ENCODE peak calls at places on chromosome 11, in seven cellular contexts. B, J, X, M, L, Y and T are unnamed samples.

GRCh38 chr11:17991799-17992433 is 20.9 kb downstream of the SERGEF start:
- DNase-seq in B (peak; percentile 65), J (peak; percentile 10), X (no peak), M (no peak), L (no peak), Y (no peak), T (no peak)

GRCh38 chr11:1158681-1159525 is 1.1 kb downstream of the MUC5AC start:
- DNase-seq in B (no peak), J (no peak), X (peak; percentile 28), M (no peak), L (no peak), Y (no peak), T (peak; percentile 71)

GRCh38 chr11:8338138-8338537 is 74.5 kb upstream of the LMO1 start:
- DNase-seq in B (peak; percentile 3), J (peak; percentile 13), X (peak; percentile 77), M (peak; percentile 72), L (no peak), Y (peak; percentile 47), T (peak; percentile 85)

GRCh38 chr11:9825315-9825714 is 161.4 kb downstream of the SWAP70 start:
- DNase-seq in B (no peak), J (no peak), X (no peak), M (no peak), L (no peak), Y (no peak), T (no peak)

GRCh38 chr11:73995731-73996130 is 13.1 kb upstream of the UCP2 start:
- DNase-seq in B (no peak), J (no peak), X (peak; percentile 44), M (no peak), L (no peak), Y (no peak), T (no peak)

GRCh38 chr11:81644239-81644840 is 1089.3 kb downstream of the FAM181B start:
- DNase-seq in B (peak; percentile 89), J (peak; percentile 18), X (no peak), M (no peak), L (no peak), Y (no peak), T (no peak)

GRCh38 chr11:31927982-31928381 is 116.9 kb upstream of the PAX6 start:
- DNase-seq in B (no peak), J (no peak), X (no peak), M (no peak), L (no peak), Y (no peak), T (no peak)

GRCh38 chr11:134612416-134613030 is 200.5 kb upstream of the B3GAT1 start:
- DNase-seq in B (no peak), J (no peak), X (no peak), M (no peak), L (no peak), Y (no peak), T (no peak)

GRCh38 chr11:72755794-72756285 is 3.6 kb upstream of the ARAP1 start:
- DNase-seq in B (no peak), J (no peak), X (no peak), M (no peak), L (no peak), Y (no peak), T (no peak)

GRCh38 chr11:110000045-110000502 is 93.1 kb upstream of the ZC3H12C start:
- DNase-seq in B (peak; percentile 52), J (no peak), X (no peak), M (no peak), L (peak; percentile 97), Y (no peak), T (no peak)

GRCh38 chr11:62632492-62632891 is 10.7 kb upstream of the B3GAT3 start:
- DNase-seq in B (no peak), J (no peak), X (no peak), M (no peak), L (no peak), Y (no peak), T (no peak)

GRCh38 chr11:26048271-26048670 is 283.7 kb upstream of the ANO3 start:
- DNase-seq in B (no peak), J (no peak), X (no peak), M (no peak), L (no peak), Y (no peak), T (no peak)

GRCh38 chr11:67776834-67777530 is 102.6 kb upstream of the ALDH3B2 start:
- DNase-seq in B (no peak), J (no peak), X (no peak), M (no peak), L (no peak), Y (no peak), T (no peak)

GRCh38 chr11:118915941-118916841 is 9.5 kb downstream of the BCL9L start:
- DNase-seq in B (no peak), J (no peak), X (no peak), M (no peak), L (no peak), Y (no peak), T (no peak)